ENCODE peak calls at places on chromosomes 7 and 10, in four cellular contexts. N is NCI-H446, I is psoas muscle, K is H7. B is an unnamed sample.

GRCh38 chr7:7795736-7796135 is 77.3 kb upstream of the RPA3 start:
- DNase-seq in K (no peak), I (no peak), N (no peak), B (no peak)

GRCh38 chr7:138460649-138461607 is 869 bp downstream of the TRIM24 start:
- DNase-seq in I (peak; percentile 58), N (peak; percentile 41), K (peak; percentile 58), B (no peak)

GRCh38 chr10:93413252-93413689 is 68.9 kb downstream of the MYOF start:
- DNase-seq in N (no peak), K (no peak), I (no peak), B (no peak)

GRCh38 chr7:123601530-123601929 is at the start of gene ASB15:
- DNase-seq in N (no peak), K (no peak), I (no peak), B (no peak)

GRCh38 chr10:79336739-79337138 is 10.5 kb upstream of the PPIF start:
- DNase-seq in K (peak; percentile 62), N (no peak), I (no peak), B (no peak)

GRCh38 chr7:94584113-94584512 is 71.8 kb downstream of the SGCE start:
- DNase-seq in I (no peak), N (peak; percentile 0), K (no peak), B (no peak)

GRCh38 chr7:114645451-114645850 is 230.8 kb downstream of the FOXP2 start:
- DNase-seq in N (peak; percentile 74), I (no peak), K (no peak), B (no peak)

GRCh38 chr7:151315038-151315655 is 26.5 kb upstream of the NUB1 start:
- DNase-seq in N (peak; percentile 81), I (peak; percentile 40), K (peak; percentile 87), B (peak; percentile 42)

GRCh38 chr10:69315610-69316312 is 37.5 kb downstream of the HK1 start:
- DNase-seq in K (no peak), I (no peak), N (no peak), B (no peak)

GRCh38 chr7:7851381-7851780 is 117.2 kb upstream of the GLCCI1 start:
- DNase-seq in K (no peak), I (no peak), N (no peak), B (no peak)

GRCh38 chr7:102129636-102130370 is 156.9 kb upstream of the SH2B2 start:
- DNase-seq in I (no peak), N (peak; percentile 32), K (no peak), B (no peak)

GRCh38 chr10:114635797-114636550 is 22.1 kb downstream of the ABLIM1 start:
- DNase-seq in K (no peak), I (no peak), N (no peak), B (no peak)

GRCh38 chr7:155371884-155372781 is 74.5 kb downstream of the INSIG1 start:
- DNase-seq in K (peak; percentile 79), I (no peak), N (no peak), B (no peak)

GRCh38 chr7:79452032-79452494 is 1.4 kb downstream of the MAGI2 start:
- DNase-seq in K (peak; percentile 74), N (peak; percentile 54), I (peak; percentile 84), B (peak; percentile 51)

GRCh38 chr7:13778967-13779366 is 210.5 kb downstream of the ETV1 start:
- DNase-seq in I (no peak), N (no peak), K (no peak), B (no peak)

GRCh38 chr10:43376828-43377227 is 5.4 kb downstream of the FXYD4 start:
- DNase-seq in N (no peak), K (peak; percentile 50), I (no peak), B (no peak)

GRCh38 chr7:123770378-123770777 is 21.6 kb upstream of the WASL start:
- DNase-seq in K (no peak), I (no peak), N (no peak), B (no peak)

GRCh38 chr7:68963547-68963946 is 634.7 kb upstream of the AUTS2 start:
- DNase-seq in N (no peak), I (no peak), K (no peak), B (no peak)

GRCh38 chr10:4623757-4624420 is 202.1 kb upstream of the AKR1E2 start:
- DNase-seq in I (no peak), N (no peak), K (no peak), B (no peak)

GRCh38 chr7:108581655-108582491 is 12.2 kb downstream of the DNAJB9 start:
- DNase-seq in I (no peak), N (no peak), K (peak; percentile 45), B (no peak)

GRCh38 chr7:37284805-37285211 is 163.9 kb downstream of the ELMO1 start:
- DNase-seq in I (peak; percentile 39), N (peak; percentile 76), K (peak; percentile 69), B (no peak)

GRCh38 chr10:124116771-124117510 is 23.5 kb upstream of the CHST15 start:
- DNase-seq in K (no peak), N (no peak), I (no peak), B (no peak)